ENCODE peak calls at places on chromosomes 5 and 9, in five cellular contexts. Z is H7, A is BJ, M is RWPE2, D is pancreas. P is an unnamed sample.

GRCh38 chr9:7963026-7963425 is 163.4 kb upstream of the DMAC1 start:
- DNase-seq in Z (no peak), A (no peak), M (no peak), D (no peak), P (no peak)

GRCh38 chr9:137070906-137071275 is 534 bp upstream of the SAPCD2 start:
- DNase-seq in Z (no peak), A (no peak), M (no peak), D (no peak), P (no peak)

GRCh38 chr9:78004478-78005229 is 27.0 kb downstream of the GNAQ start:
- DNase-seq in Z (no peak), A (no peak), M (no peak), D (no peak), P (no peak)

GRCh38 chr5:139805545-139805944 is 9.9 kb downstream of the PSD2 start:
- DNase-seq in Z (no peak), A (no peak), M (no peak), D (no peak), P (no peak)

GRCh38 chr5:141051526-141051876 is 327 bp downstream of the PCDHB1 start:
- DNase-seq in Z (peak; percentile 14), A (no peak), M (no peak), D (peak; percentile 17), P (no peak)

GRCh38 chr5:179759961-179760541 is 27.4 kb downstream of the MAML1 start:
- DNase-seq in Z (no peak), A (no peak), M (no peak), D (no peak), P (no peak)

GRCh38 chr5:43203373-43203772 is 11.3 kb downstream of the NIM1K start:
- DNase-seq in Z (no peak), A (no peak), M (no peak), D (no peak), P (no peak)

GRCh38 chr5:15601274-15601673 is 101.3 kb downstream of the FBXL7 start:
- DNase-seq in Z (no peak), A (no peak), M (no peak), D (no peak), P (no peak)

GRCh38 chr9:108565651-108566378 is 290.0 kb downstream of the ACTL7B start:
- DNase-seq in Z (peak; percentile 47), A (peak; percentile 39), M (no peak), D (peak; percentile 33), P (peak; percentile 70)

GRCh38 chr9:31839273-31839672 is 545.2 kb upstream of the ACO1 start:
- DNase-seq in Z (no peak), A (no peak), M (no peak), D (no peak), P (no peak)

GRCh38 chr5:147558131-147558730 is 48.4 kb upstream of the DPYSL3 start:
- DNase-seq in Z (no peak), A (no peak), M (no peak), D (no peak), P (no peak)

GRCh38 chr5:147561435-147561834 is 51.6 kb upstream of the DPYSL3 start:
- DNase-seq in Z (no peak), A (no peak), M (no peak), D (no peak), P (no peak)

GRCh38 chr5:147560982-147561381 is 51.1 kb upstream of the DPYSL3 start:
- DNase-seq in Z (peak; percentile 50), A (no peak), M (no peak), D (no peak), P (no peak)

GRCh38 chr5:147558826-147559225 is 49.0 kb upstream of the DPYSL3 start:
- DNase-seq in Z (peak; percentile 56), A (no peak), M (no peak), D (no peak), P (no peak)

GRCh38 chr5:147559725-147560124 is 49.9 kb upstream of the DPYSL3 start:
- DNase-seq in Z (peak; percentile 20), A (no peak), M (no peak), D (no peak), P (no peak)
- H3K4me3 ChIP-seq in Z (no peak overlapping the region), A (no peak overlapping the region), M (no peak overlapping the region), D (no peak overlapping the region), P (no peak overlapping the region)

DNA sequence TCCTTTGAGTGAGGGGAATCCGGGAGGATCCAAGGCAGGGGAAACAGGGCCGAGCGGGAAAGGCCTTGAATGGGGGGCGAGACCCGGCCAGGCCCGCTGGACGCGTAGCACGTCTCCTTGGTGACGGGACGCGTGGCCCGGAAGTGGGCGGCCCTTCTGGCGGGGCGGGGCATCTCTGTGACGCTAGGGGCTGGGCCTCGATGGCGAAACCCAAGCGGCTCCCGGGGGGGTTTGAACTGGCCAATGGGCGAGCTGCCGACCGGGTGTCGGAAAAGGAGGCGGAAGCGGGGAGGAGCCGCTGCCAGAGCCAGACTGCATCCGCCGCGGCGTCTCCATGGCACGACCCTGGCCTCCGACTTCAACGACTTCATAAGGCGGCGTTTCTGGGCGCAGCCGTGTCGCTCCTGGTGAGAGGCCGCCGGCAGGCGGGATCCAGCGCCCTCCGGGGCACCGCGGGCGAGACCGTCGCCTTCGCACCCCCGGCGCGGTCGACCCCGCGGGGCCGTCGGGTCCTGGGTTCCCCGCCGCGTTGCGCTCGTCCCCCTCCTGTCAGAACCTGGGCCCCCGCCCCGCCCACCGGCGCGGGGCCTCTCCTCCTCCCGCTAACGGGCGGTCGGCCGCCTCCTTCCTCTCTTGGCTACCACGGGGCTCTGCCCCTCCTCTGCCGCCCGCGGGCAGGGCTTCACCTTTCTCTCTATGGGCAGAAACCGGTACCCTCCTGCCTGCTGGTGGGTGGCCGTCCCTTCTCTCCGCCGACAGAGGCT is at the start of gene ODF2:
- DNase-seq in Z (peak; percentile 100), A (peak; percentile 61), M (peak; percentile 97), D (peak; percentile 99), P (peak; percentile 100)
- H3K4me3 ChIP-seq in Z (peak within 1 kb of the TSS; percentile 79), A (peak within 1 kb of the TSS; percentile 90), M (peak within 1 kb of the TSS; percentile 77), D (peak within 1 kb of the TSS; percentile 97), P (peak within 1 kb of the TSS; percentile 76)

GRCh38 chr9:72304538-72304937 is 60.5 kb downstream of the ZFAND5 start:
- DNase-seq in Z (no peak), A (no peak), M (no peak), D (no peak), P (no peak)
- H3K4me3 ChIP-seq in Z (no peak overlapping the region), A (no peak overlapping the region), M (no peak overlapping the region), D (no peak overlapping the region), P (no peak overlapping the region)

GRCh38 chr5:109709225-109709624 is 19.5 kb downstream of the MAN2A1 start:
- DNase-seq in Z (no peak), A (no peak), M (no peak), D (no peak), P (no peak)
- H3K4me3 ChIP-seq in Z (no peak overlapping the region), A (no peak overlapping the region), M (no peak overlapping the region), D (no peak overlapping the region), P (no peak overlapping the region)